ENCODE peak calls at places on chromosomes 6 and 20, in four cellular contexts. T is esophagus squamous epithelium, C is pancreas, I is transverse colon. H is an unnamed sample.

GRCh38 chr6:136823128-136823660 is 802 bp downstream of the PEX7 start:
- DNase-seq in T (no peak), C (no peak), I (no peak), H (no peak)

GRCh38 chr6:169340395-169340794 is 86.7 kb upstream of the THBS2 start:
- DNase-seq in T (no peak), C (no peak), I (no peak), H (peak; percentile 78)

GRCh38 chr6:117309613-117310012 is 44.3 kb downstream of the VGLL2 start:
- DNase-seq in T (no peak), C (no peak), I (no peak), H (no peak)

GRCh38 chr6:147251072-147251471 is 46.9 kb downstream of the STXBP5 start:
- DNase-seq in T (no peak), C (no peak), I (no peak), H (no peak)

GRCh38 chr6:77740380-77740779 is 87.5 kb downstream of the MEI4 start:
- DNase-seq in T (no peak), C (no peak), I (no peak), H (peak; percentile 37)

GRCh38 chr20:17594443-17594842 is 24.6 kb downstream of the DSTN start:
- DNase-seq in T (no peak), C (peak; percentile 71), I (no peak), H (no peak)

GRCh38 chr6:76790881-76791280 is 672.4 kb downstream of the HTR1B start:
- DNase-seq in T (no peak), C (no peak), I (no peak), H (no peak)

GRCh38 chr6:6717953-6718352 is 129.4 kb downstream of the LY86 start:
- DNase-seq in T (no peak), C (no peak), I (no peak), H (no peak)

GRCh38 chr6:118892248-118893094 is 1.5 kb upstream of the ASF1A start:
- DNase-seq in T (no peak), C (no peak), I (no peak), H (no peak)

GRCh38 chr6:35425284-35425683 is 26.9 kb upstream of the FANCE start:
- DNase-seq in T (no peak), C (no peak), I (no peak), H (no peak)

GRCh38 chr6:23244300-23244699 is 674.9 kb downstream of the HDGFL1 start:
- DNase-seq in T (no peak), C (no peak), I (no peak), H (no peak)

GRCh38 chr6:158572653-158573541 is 13.0 kb downstream of the TMEM181 start:
- DNase-seq in T (no peak), C (no peak), I (no peak), H (no peak)

GRCh38 chr6:67768972-67769371 is 866.1 kb upstream of the ADGRB3 start:
- DNase-seq in T (no peak), C (no peak), I (no peak), H (no peak)

GRCh38 chr6:2952557-2953095 is 18.7 kb downstream of the SERPINB6 start:
- DNase-seq in T (no peak), C (peak; percentile 78), I (peak; percentile 87), H (peak; percentile 94)

GRCh38 chr6:105014954-105015353 is 58.0 kb downstream of the LIN28B start:
- DNase-seq in T (no peak), C (no peak), I (no peak), H (no peak)

GRCh38 chr20:62141397-62142251 is 1.6 kb downstream of the PSMA7 start:
- DNase-seq in T (no peak), C (peak; percentile 64), I (no peak), H (peak; percentile 49)

GRCh38 chr6:74749211-74750142 is 456.4 kb downstream of the COL12A1 start:
- DNase-seq in T (no peak), C (no peak), I (no peak), H (no peak)

GRCh38 chr6:140124498-140124897 is 750.0 kb upstream of the CITED2 start:
- DNase-seq in T (no peak), C (no peak), I (peak; percentile 44), H (peak; percentile 84)

GRCh38 chr6:1420382-1420781 is 31.0 kb downstream of the FOXF2 start:
- DNase-seq in T (no peak), C (no peak), I (no peak), H (no peak)

GRCh38 chr6:111238464-111239119 is 151.3 kb downstream of the SLC16A10 start:
- DNase-seq in T (no peak), C (no peak), I (no peak), H (no peak)

GRCh38 chr6:134437376-134437775 is 119.5 kb upstream of the SGK1 start:
- DNase-seq in T (no peak), C (no peak), I (peak; percentile 16), H (peak; percentile 4)

GRCh38 chr6:42720739-42721138 is 1.7 kb downstream of the PRPH2 start:
- DNase-seq in T (no peak), C (no peak), I (no peak), H (no peak)

GRCh38 chr20:36791862-36792261 is 18.3 kb upstream of the DSN1 start:
- DNase-seq in T (no peak), C (no peak), I (no peak), H (no peak)

GRCh38 chr6:22828179-22829062 is 259.1 kb downstream of the HDGFL1 start:
- DNase-seq in T (no peak), C (peak; percentile 67), I (peak; percentile 9), H (peak; percentile 69)

GRCh38 chr6:27532820-27533538 is 60.1 kb upstream of the ZNF184 start:
- DNase-seq in T (no peak), C (no peak), I (no peak), H (no peak)

GRCh38 chr6:139285590-139285989 is 6.2 kb downstream of the TXLNB start:
- DNase-seq in T (no peak), C (no peak), I (no peak), H (no peak)

GRCh38 chr20:41003143-41003932 is 25.3 kb upstream of the TOP1 start:
- DNase-seq in T (peak; percentile 38), C (peak; percentile 83), I (peak; percentile 77), H (peak; percentile 97)
- H3K4me1 ChIP-seq in T (peaks cover 62% of the 10 kb centered on the region), C (peaks cover 5% of the 10 kb centered on the region), I (peaks cover 47% of the 10 kb centered on the region), H (peaks cover 15% of the 10 kb centered on the region)

DNA sequence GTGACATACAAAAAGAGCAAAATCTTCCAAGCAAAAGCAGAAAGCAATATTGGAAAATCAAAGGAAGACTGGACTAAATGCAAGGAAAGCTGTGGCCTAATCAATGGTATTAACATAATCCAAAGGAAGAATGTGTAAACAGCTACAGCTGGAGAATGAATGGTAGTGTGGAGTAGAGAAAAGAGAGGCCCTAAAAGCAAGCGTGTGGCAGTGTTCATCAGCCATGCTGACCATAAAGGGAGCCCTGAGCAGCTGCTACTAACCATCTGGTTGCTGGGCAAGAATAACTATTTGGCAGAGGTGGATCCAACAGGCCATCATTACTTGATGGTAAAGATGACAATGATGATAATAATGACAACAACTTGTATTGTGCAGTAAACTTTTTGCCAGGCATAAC is 148.5 kb upstream of the BEND6 start:
- DNase-seq in T (no peak), C (no peak), I (no peak), H (no peak)
- H3K4me1 ChIP-seq in T (peaks cover 5% of the 10 kb centered on the region), C (no peaks in the 10 kb centered on the region), I (peaks cover 17% of the 10 kb centered on the region), H (no peaks in the 10 kb centered on the region)

GRCh38 chr20:844473-845225 is 11.1 kb downstream of the FAM110A start:
- DNase-seq in T (peak; percentile 65), C (peak; percentile 76), I (peak; percentile 94), H (peak; percentile 96)
- H3K4me1 ChIP-seq in T (peaks cover 91% of the 10 kb centered on the region), C (no peaks in the 10 kb centered on the region), I (peaks cover 44% of the 10 kb centered on the region), H (peaks cover 3% of the 10 kb centered on the region)

GRCh38 chr6:15453622-15454021 is 207.8 kb downstream of the JARID2 start:
- DNase-seq in T (no peak), C (no peak), I (no peak), H (no peak)
- H3K4me1 ChIP-seq in T (peaks cover 82% of the 10 kb centered on the region), C (no peaks in the 10 kb centered on the region), I (peaks cover 39% of the 10 kb centered on the region), H (no peaks in the 10 kb centered on the region)

GRCh38 chr6:87164004-87164403 is 8.6 kb downstream of the ZNF292 start:
- DNase-seq in T (no peak), C (no peak), I (no peak), H (no peak)

GRCh38 chr6:87164506-87164905 is 9.1 kb downstream of the ZNF292 start:
- DNase-seq in T (no peak), C (no peak), I (no peak), H (no peak)

GRCh38 chr6:87161299-87161698 is 5.9 kb downstream of the ZNF292 start:
- DNase-seq in T (no peak), C (no peak), I (no peak), H (no peak)

DNA sequence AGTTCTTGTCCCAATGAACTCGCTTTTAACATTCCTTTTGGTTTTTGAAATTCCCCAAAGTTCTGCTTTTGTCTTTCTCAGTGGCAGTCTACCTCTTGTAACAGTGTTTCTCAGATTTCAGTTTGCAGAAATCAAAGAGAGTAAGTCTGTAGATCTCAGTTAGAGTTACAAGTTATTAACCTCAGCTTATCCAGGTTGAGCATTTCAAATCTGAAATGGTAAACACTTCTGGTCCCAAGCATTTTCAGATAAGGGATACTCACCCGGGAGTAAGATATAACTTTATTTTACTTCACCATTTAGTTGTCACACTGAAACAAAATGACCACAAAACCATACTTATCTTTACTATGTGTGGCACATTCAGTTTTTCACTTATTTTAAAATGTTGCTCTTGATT is 9.8 kb downstream of the ZNF292 start:
- DNase-seq in T (no peak), C (no peak), I (no peak), H (no peak)
- H3K4me1 ChIP-seq in T (peaks cover 84% of the 10 kb centered on the region), C (no peaks in the 10 kb centered on the region), I (peaks cover 54% of the 10 kb centered on the region), H (no peaks in the 10 kb centered on the region)

GRCh38 chr6:113629940-113630339 is 227.2 kb upstream of the MARCKS start:
- DNase-seq in T (no peak), C (no peak), I (no peak), H (no peak)

GRCh38 chr6:113632220-113632864 is 224.8 kb upstream of the MARCKS start:
- DNase-seq in T (no peak), C (peak; percentile 58), I (peak; percentile 54), H (peak; percentile 79)

GRCh38 chr6:113631616-113632015 is 225.5 kb upstream of the MARCKS start:
- DNase-seq in T (no peak), C (no peak), I (no peak), H (no peak)

GRCh38 chr6:113630365-113630737 is 226.8 kb upstream of the MARCKS start:
- DNase-seq in T (no peak), C (no peak), I (no peak), H (no peak)

DNA sequence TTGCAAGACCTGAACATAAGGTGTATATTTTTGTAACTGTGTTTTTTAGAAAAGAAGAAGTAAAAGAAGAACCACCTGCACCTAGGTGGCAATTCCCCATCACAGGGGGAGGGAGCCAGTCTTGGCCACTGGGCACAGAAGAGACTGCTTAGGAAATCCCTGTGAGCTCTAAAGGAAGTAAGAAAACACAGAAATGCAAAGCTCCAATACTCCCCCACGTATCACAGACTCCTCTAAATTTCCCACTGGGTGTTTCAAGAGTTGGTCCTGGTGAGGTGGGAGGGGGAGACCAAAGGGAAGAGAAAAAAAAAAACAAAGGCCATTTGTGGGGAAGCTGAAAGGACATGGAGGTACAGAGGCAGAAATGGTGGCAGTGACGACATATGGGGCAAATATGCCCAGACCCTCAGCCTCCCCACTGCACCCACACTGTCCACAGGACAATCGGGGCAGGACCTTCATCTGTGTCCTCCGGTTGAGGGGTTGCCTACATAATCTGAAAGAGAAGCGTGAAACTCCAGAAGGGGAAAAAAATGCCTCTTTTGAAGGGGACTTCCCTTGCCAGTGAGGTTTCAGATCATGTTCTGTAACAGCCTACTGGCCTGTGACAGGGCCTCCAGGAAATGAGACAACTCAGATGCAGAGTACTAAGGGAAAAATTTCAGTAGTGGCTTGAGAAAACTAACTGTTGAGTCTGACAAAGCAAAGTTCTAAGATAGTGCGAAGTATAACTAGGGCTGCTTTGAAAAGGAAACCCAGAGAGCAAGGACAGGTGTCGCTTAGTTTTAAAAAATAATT is 226.2 kb upstream of the MARCKS start:
- DNase-seq in T (no peak), C (no peak), I (peak; percentile 47), H (no peak)
- H3K4me1 ChIP-seq in T (peaks cover 72% of the 10 kb centered on the region), C (peaks cover 12% of the 10 kb centered on the region), I (peaks cover 68% of the 10 kb centered on the region), H (no peaks in the 10 kb centered on the region)

H was measured in small intestine.